ENCODE peak calls at places on chromosome 13, in nine cellular contexts. S is cardiac muscle cell; Y is omental fat pad; O is renal cortical epithelial cell; Q is stimulated activated CD4-positive, alpha-beta T cell treated with anti-CD3 and anti-CD28 coated beads, TNF-alpha, amount 100 ng/mL, for 48 hours; A is tibial artery; Z is adrenal gland; P is right atrium auricular region; T is activated gamma-delta T cell. M is an unnamed sample.

GRCh38 chr13:114081761-114082681 is 50.4 kb downstream of the RASA3 start:
- DNase-seq in S (no peak), Y (peak; percentile 16), O (no peak), Q (no peak), A (no peak), Z (no peak), P (peak; percentile 51), T (no peak), M (no peak)

GRCh38 chr13:43835701-43836100 is 43.8 kb downstream of the CCDC122 start:
- DNase-seq in S (peak; percentile 81), Y (no peak), O (no peak), Q (no peak), A (no peak), Z (no peak), P (no peak), T (no peak), M (no peak)

GRCh38 chr13:71587778-71588177 is 279.2 kb downstream of the DACH1 start:
- DNase-seq in S (no peak), Y (no peak), O (no peak), Q (no peak), A (no peak), Z (no peak), P (no peak), T (no peak), M (no peak)

GRCh38 chr13:31945202-31945978 is 86.2 kb upstream of the FRY start:
- DNase-seq in S (peak; percentile 79), Y (peak; percentile 75), O (peak; percentile 97), Q (no peak), A (peak; percentile 85), Z (peak; percentile 60), P (peak; percentile 81), T (no peak), M (peak; percentile 38)

GRCh38 chr13:21101865-21102576 is 40.6 kb upstream of the LATS2 start:
- DNase-seq in S (no peak), Y (no peak), O (no peak), Q (no peak), A (no peak), Z (no peak), P (no peak), T (no peak), M (no peak)

GRCh38 chr13:102729560-102730275 is 34.9 kb upstream of the METTL21C start:
- DNase-seq in S (peak; percentile 87), Y (no peak), O (peak; percentile 37), Q (no peak), A (no peak), Z (no peak), P (no peak), T (no peak), M (no peak)

GRCh38 chr13:112587767-112588489 is at the start of gene TUBGCP3:
- DNase-seq in S (peak; percentile 88), Y (no peak), O (peak; percentile 54), Q (peak; percentile 67), A (peak; percentile 77), Z (peak; percentile 86), P (peak; percentile 79), T (peak; percentile 56), M (peak; percentile 86)

GRCh38 chr13:89163081-89163480 is 1491.9 kb downstream of the SLITRK5 start:
- DNase-seq in S (peak; percentile 24), Y (no peak), O (no peak), Q (no peak), A (no peak), Z (no peak), P (no peak), T (no peak), M (peak; percentile 31)

GRCh38 chr13:76917096-76917495 is 30.9 kb upstream of the KCTD12 start:
- DNase-seq in S (peak; percentile 59), Y (no peak), O (no peak), Q (no peak), A (no peak), Z (no peak), P (no peak), T (no peak), M (no peak)

GRCh38 chr13:108083056-108083455 is 132.3 kb downstream of the LIG4 start:
- DNase-seq in S (no peak), Y (no peak), O (peak; percentile 90), Q (no peak), A (no peak), Z (no peak), P (no peak), T (no peak), M (no peak)

GRCh38 chr13:48596128-48596429 is 57.6 kb upstream of the CYSLTR2 start:
- DNase-seq in S (no peak), Y (no peak), O (no peak), Q (no peak), A (no peak), Z (no peak), P (no peak), T (no peak), M (no peak)

GRCh38 chr13:108967371-108967770 is 338.0 kb downstream of the MYO16 start:
- DNase-seq in S (no peak), Y (no peak), O (no peak), Q (no peak), A (no peak), Z (no peak), P (no peak), T (no peak), M (no peak)

GRCh38 chr13:102651392-102651791 is 43.5 kb downstream of the METTL21C start:
- DNase-seq in S (peak; percentile 21), Y (no peak), O (peak; percentile 50), Q (no peak), A (no peak), Z (no peak), P (no peak), T (no peak), M (no peak)

GRCh38 chr13:45384474-45385174 is 33.5 kb downstream of the SLC25A30 start:
- DNase-seq in S (no peak), Y (no peak), O (no peak), Q (no peak), A (no peak), Z (no peak), P (no peak), T (no peak), M (no peak)

GRCh38 chr13:106331116-106331515 is 204.3 kb downstream of the EFNB2 start:
- DNase-seq in S (no peak), Y (no peak), O (no peak), Q (no peak), A (no peak), Z (no peak), P (no peak), T (no peak), M (no peak)

GRCh38 chr13:30332516-30333165 is 25.3 kb upstream of the KATNAL1 start:
- DNase-seq in S (no peak), Y (no peak), O (peak; percentile 72), Q (no peak), A (no peak), Z (no peak), P (no peak), T (no peak), M (no peak)

GRCh38 chr13:51057931-51058330 is 53.1 kb downstream of the C13orf42 start:
- DNase-seq in S (no peak), Y (no peak), O (no peak), Q (no peak), A (no peak), Z (no peak), P (no peak), T (no peak), M (no peak)

GRCh38 chr13:35927554-35927953 is 203.6 kb downstream of the DCLK1 start:
- DNase-seq in S (peak; percentile 73), Y (no peak), O (peak; percentile 84), Q (no peak), A (no peak), Z (peak; percentile 29), P (no peak), T (no peak), M (no peak)

GRCh38 chr13:106078191-106078590 is 457.3 kb downstream of the EFNB2 start:
- DNase-seq in S (peak; percentile 25), Y (no peak), O (no peak), Q (no peak), A (no peak), Z (no peak), P (no peak), T (no peak), M (no peak)

GRCh38 chr13:102707465-102707864 is 12.6 kb upstream of the METTL21C start:
- DNase-seq in S (peak; percentile 92), Y (no peak), O (peak; percentile 97), Q (no peak), A (no peak), Z (no peak), P (no peak), T (no peak), M (no peak)

GRCh38 chr13:111005808-111006494 is 91.1 kb upstream of the ANKRD10 start:
- DNase-seq in S (peak; percentile 57), Y (no peak), O (no peak), Q (no peak), A (peak; percentile 61), Z (peak; percentile 54), P (no peak), T (no peak), M (peak; percentile 66)